ENCODE peak calls at places on chromosomes 1 and 21, in ten cellular contexts. L is stimulated activated CD4-positive, alpha-beta T cell treated with anti-CD3 and anti-CD28 coated beads, Interleukin-15, amount 100 ng/mL, for 24 hours; P is spleen; O is H4; Q is posterior cingulate gyrus; Z is NCI-H524 treated with DMSO at 0.1 percent for 48 hours; I is naive thymus-derived CD8-positive, alpha-beta T cell; U is NCI-H774; G is DMS153; K is CD4-positive, alpha-beta T cell. R is an unnamed sample.

GRCh38 chr1:239744851-239745250 is 346.8 kb upstream of the FMN2 start:
- DNase-seq in O (no peak), Q (no peak), L (no peak), I (no peak), P (no peak), Z (no peak), G (no peak), K (no peak), U (no peak), R (no peak)

GRCh38 chr1:20344738-20345137 is 54.1 kb downstream of the VWA5B1 start:
- DNase-seq in G (no peak), K (no peak), P (peak), I (no peak), Z (no peak), O (no peak), Q (no peak), U (no peak), L (no peak), R (no peak)

GRCh38 chr21:42403611-42404231 is at the start of gene UBASH3A:
- DNase-seq in O (no peak), U (no peak), G (no peak), Q (no peak), P (peak), I (peak), L (peak), K (peak), Z (no peak), R (no peak)

GRCh38 chr1:89812992-89813391 is 7.8 kb upstream of the LRRC8D start:
- DNase-seq in I (no peak), L (no peak), Q (no peak), U (no peak), O (no peak), Z (no peak), P (no peak), K (no peak), G (no peak), R (no peak)

GRCh38 chr1:33512612-33513011 is 40.2 kb downstream of the ZSCAN20 start:
- DNase-seq in Q (no peak), L (peak), U (no peak), I (no peak), O (no peak), Z (no peak), K (no peak), G (no peak), P (no peak), R (no peak)

GRCh38 chr21:35202431-35202830 is 153.3 kb upstream of the RUNX1 start:
- DNase-seq in I (no peak), U (no peak), O (no peak), L (no peak), P (no peak), Q (no peak), Z (no peak), G (no peak), K (no peak), R (no peak)

GRCh38 chr21:45277101-45278045 is 10.3 kb downstream of the POFUT2 start:
- DNase-seq in Q (peak), O (no peak), L (no peak), K (no peak), U (no peak), P (peak), Z (no peak), I (no peak), G (no peak), R (no peak)

GRCh38 chr1:167563579-167564246 is 10.2 kb upstream of the CREG1 start:
- DNase-seq in G (peak), Z (no peak), L (no peak), I (no peak), O (no peak), P (no peak), K (no peak), Q (no peak), U (no peak), R (peak)

GRCh38 chr1:198161718-198162090 is 4.9 kb downstream of the NEK7 start:
- DNase-seq in O (no peak), Q (no peak), U (no peak), P (no peak), L (no peak), I (no peak), G (no peak), K (no peak), Z (no peak), R (no peak)

GRCh38 chr21:41152149-41152548 is 15.8 kb upstream of the BACE2 start:
- DNase-seq in G (no peak), Z (no peak), P (no peak), L (no peak), O (no peak), U (no peak), Q (no peak), I (no peak), K (no peak), R (no peak)

GRCh38 chr1:77322061-77322900 is 40.5 kb downstream of the AK5 start:
- DNase-seq in P (no peak), L (no peak), Z (no peak), U (no peak), Q (no peak), O (peak), K (no peak), I (no peak), G (no peak), R (no peak)

GRCh38 chr1:151944110-151944858 is 35.0 kb upstream of the THEM4 start:
- DNase-seq in K (no peak), P (no peak), L (no peak), O (peak), Q (no peak), Z (no peak), I (no peak), G (peak), U (no peak), R (peak)

GRCh38 chr21:24118738-24119470 is 1488.4 kb downstream of the MRPL39 start:
- DNase-seq in Z (no peak), U (no peak), L (no peak), O (peak), K (no peak), G (no peak), I (no peak), P (no peak), Q (no peak), R (no peak)

GRCh38 chr1:245860681-245861552 is 646.2 kb downstream of the SMYD3 start:
- DNase-seq in Q (no peak), U (no peak), L (no peak), Z (no peak), I (no peak), K (no peak), O (no peak), P (no peak), G (no peak), R (no peak)

GRCh38 chr1:235822685-235823084 is 44.0 kb downstream of the LYST start:
- DNase-seq in O (no peak), Q (no peak), G (no peak), L (no peak), I (no peak), P (no peak), Z (no peak), K (no peak), U (no peak), R (no peak)

GRCh38 chr1:85663382-85663781 is 44.9 kb downstream of the ZNHIT6 start:
- DNase-seq in K (no peak), U (no peak), P (no peak), O (no peak), Z (no peak), I (no peak), L (no peak), G (no peak), Q (no peak), R (no peak)